ENCODE peak calls at places on chromosomes 2 and 18, in nine cellular contexts. E is CD8-positive, alpha-beta T cell; A is PC-3; K is hepatocyte; I is CD4-positive, CD25-positive, alpha-beta regulatory T cell; Y is adrenal gland; O is CD4-positive, alpha-beta T cell; F is H9; D is AG04450. V is an unnamed sample.

GRCh38 chr2:31205186-31205585 is 12.1 kb downstream of the CAPN14 start:
- DNase-seq in E (no peak), A (no peak), K (no peak), I (no peak), Y (no peak), O (no peak), F (no peak), D (no peak), V (no peak)

GRCh38 chr2:163800889-163801498 is 65.2 kb upstream of the FIGN start:
- DNase-seq in E (no peak), A (peak; percentile 21), K (peak; percentile 58), I (no peak), Y (no peak), O (no peak), F (no peak), D (peak; percentile 8), V (no peak)

GRCh38 chr2:8481463-8482009 is 200.3 kb upstream of the ID2 start:
- DNase-seq in E (peak; percentile 19), A (peak; percentile 16), K (no peak), I (no peak), Y (no peak), O (no peak), F (no peak), D (no peak), V (no peak)

GRCh38 chr2:166112193-166112605 is 15.6 kb downstream of the SCN1A start:
- DNase-seq in E (no peak), A (peak; percentile 76), K (no peak), I (no peak), Y (no peak), O (no peak), F (no peak), D (no peak), V (no peak)

GRCh38 chr2:15355386-15355785 is 205.7 kb downstream of the NBAS start:
- DNase-seq in E (no peak), A (no peak), K (no peak), I (no peak), Y (no peak), O (no peak), F (no peak), D (no peak), V (no peak)

GRCh38 chr2:213164263-213164662 is 12.9 kb upstream of the IKZF2 start:
- DNase-seq in E (no peak), A (no peak), K (no peak), I (no peak), Y (no peak), O (no peak), F (no peak), D (no peak), V (no peak)

GRCh38 chr2:173884403-173884802 is 80.8 kb downstream of the SP3 start:
- DNase-seq in E (peak; percentile 39), A (peak; percentile 78), K (peak; percentile 29), I (no peak), Y (peak; percentile 38), O (peak; percentile 26), F (peak; percentile 53), D (no peak), V (no peak)

GRCh38 chr2:25103287-25103871 is 61.5 kb downstream of the EFR3B start:
- DNase-seq in E (no peak), A (peak; percentile 94), K (peak; percentile 27), I (no peak), Y (peak; percentile 58), O (no peak), F (no peak), D (peak; percentile 52), V (no peak)

GRCh38 chr2:224565452-224566035 is 19.6 kb downstream of the CUL3 start:
- DNase-seq in E (no peak), A (peak; percentile 29), K (no peak), I (no peak), Y (no peak), O (no peak), F (no peak), D (no peak), V (no peak)

GRCh38 chr2:42464631-42465030 is 29.2 kb downstream of the KCNG3 start:
- DNase-seq in E (no peak), A (no peak), K (peak; percentile 40), I (no peak), Y (no peak), O (no peak), F (no peak), D (no peak), V (no peak)

DNA sequence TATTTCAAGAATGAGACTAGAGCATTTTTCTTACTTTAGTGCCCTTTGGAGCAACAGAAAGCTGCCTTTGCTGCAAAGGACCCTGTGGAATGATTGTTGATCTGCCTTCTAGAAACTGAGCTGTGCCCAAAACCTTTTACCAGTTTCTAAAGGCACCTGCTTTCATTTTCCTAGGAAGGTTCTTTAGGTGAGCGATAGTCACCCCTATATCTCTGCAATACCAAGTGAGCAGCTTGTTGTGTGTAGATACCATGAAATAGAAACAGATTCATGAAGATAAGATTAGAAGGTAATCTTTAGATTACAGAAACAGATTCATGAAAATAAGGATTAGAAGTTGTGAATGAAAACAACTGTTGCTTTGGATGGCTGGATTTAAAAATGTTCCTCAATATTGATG is 202.3 kb downstream of the PLCL1 start:
- DNase-seq in E (no peak), A (no peak), K (no peak), I (no peak), Y (no peak), O (no peak), F (no peak), D (no peak), V (no peak)
- H3K27ac ChIP-seq in E (no peak overlapping the region), A (no peak overlapping the region), K (no peak overlapping the region), I (peak overlapping the region; percentile 92), Y (no peak overlapping the region), O (no peak overlapping the region), F (no peak overlapping the region), D (no peak overlapping the region), V (no peak overlapping the region)

GRCh38 chr2:127951031-127951430 is 65.3 kb upstream of the AMMECR1L start:
- DNase-seq in E (no peak), A (peak; percentile 74), K (peak; percentile 38), I (no peak), Y (no peak), O (no peak), F (no peak), D (no peak), V (no peak)
- H3K27ac ChIP-seq in E (no peak overlapping the region), A (peak overlapping the region; percentile 13), K (peak overlapping the region; percentile 59), I (no peak overlapping the region), Y (no peak overlapping the region), O (no peak overlapping the region), F (no peak overlapping the region), D (no peak overlapping the region), V (no peak overlapping the region)

DNA sequence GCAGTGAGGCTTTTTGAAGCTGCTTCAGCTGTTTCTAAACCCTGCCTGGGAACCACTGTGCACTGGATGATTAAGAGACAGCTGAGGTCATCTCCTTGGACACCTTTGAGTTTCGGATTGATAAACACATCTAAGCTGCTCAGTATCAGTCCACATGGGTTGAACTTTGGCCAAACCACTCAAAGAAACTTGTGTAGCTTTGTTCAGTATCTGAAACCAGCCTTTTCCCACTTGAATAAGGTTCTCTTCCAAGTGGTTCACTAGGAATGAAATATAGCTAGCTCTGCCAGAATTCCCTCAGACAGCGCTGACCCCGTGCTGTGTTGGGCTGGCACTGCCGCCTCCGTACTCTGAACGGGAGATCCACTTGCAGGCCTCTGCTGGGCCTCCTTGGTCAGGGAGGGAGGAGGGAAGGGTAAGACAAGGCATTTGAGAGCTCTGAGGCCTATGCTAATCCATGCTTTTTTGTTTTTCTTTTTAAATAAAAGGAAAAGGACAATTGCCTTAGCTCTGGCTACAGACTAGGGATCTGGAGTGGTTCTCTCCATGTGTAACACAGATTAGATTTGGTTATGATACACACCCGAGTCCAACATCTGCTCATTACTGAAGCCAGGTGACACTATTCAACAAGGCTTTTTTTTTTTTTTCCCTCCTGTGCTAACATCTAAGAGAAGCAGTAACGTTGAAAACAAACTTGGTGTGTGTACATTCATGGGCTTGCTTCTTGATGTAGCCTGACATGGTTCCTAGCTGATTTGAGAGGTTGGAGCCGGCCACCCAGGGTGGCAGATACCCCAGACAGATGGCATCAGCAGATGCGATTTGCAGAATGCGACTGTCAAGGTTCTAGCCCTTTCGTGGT is 67.7 kb downstream of the NCK2 start:
- DNase-seq in E (no peak), A (no peak), K (peak; percentile 73), I (no peak), Y (peak; percentile 46), O (no peak), F (no peak), D (peak; percentile 64), V (peak; percentile 51)
- H3K27ac ChIP-seq in E (no peak overlapping the region), A (no peak overlapping the region), K (peak overlapping the region; percentile 91), I (peak overlapping the region; percentile 28), Y (peak overlapping the region; percentile 56), O (no peak overlapping the region), F (no peak overlapping the region), D (peak overlapping the region; percentile 49), V (no peak overlapping the region)

GRCh38 chr18:24018299-24018910 is 3.9 kb downstream of the TTC39C start:
- DNase-seq in E (no peak), A (no peak), K (no peak), I (no peak), Y (no peak), O (no peak), F (no peak), D (no peak), V (no peak)

GRCh38 chr18:24014986-24015896 is 687 bp downstream of the TTC39C start:
- DNase-seq in E (peak; percentile 53), A (peak; percentile 56), K (peak; percentile 74), I (peak; percentile 23), Y (peak; percentile 63), O (peak; percentile 44), F (peak; percentile 51), D (no peak), V (no peak)

GRCh38 chr18:24015897-24016631 is 1.5 kb downstream of the TTC39C start:
- DNase-seq in E (no peak), A (no peak), K (no peak), I (no peak), Y (no peak), O (no peak), F (no peak), D (no peak), V (no peak)

GRCh38 chr18:24014062-24014985 is at the start of gene TTC39C:
- DNase-seq in E (peak; percentile 83), A (peak; percentile 70), K (peak; percentile 82), I (peak; percentile 72), Y (peak; percentile 78), O (peak; percentile 82), F (peak; percentile 55), D (no peak), V (peak; percentile 25)

DNA sequence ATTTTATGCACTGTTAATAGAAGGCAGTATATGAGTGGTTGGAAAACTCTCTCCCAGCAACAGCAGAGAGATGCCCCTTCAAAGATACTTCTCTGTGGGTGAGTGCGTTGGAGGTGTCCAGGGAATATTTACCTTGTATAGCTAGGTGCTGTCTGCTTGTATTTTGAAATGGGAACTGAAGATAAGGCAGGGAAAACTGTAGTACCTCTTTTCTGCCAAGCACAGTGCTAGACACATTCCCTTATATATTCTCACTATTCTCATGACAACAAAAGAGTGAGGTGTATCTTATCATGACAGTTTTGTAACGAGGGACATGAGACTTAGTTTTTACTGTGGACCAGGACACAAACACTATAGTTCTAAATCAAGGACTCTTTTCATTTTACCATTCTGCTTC is 2.1 kb downstream of the TTC39C start:
- DNase-seq in E (no peak), A (peak; percentile 55), K (no peak), I (no peak), Y (no peak), O (no peak), F (no peak), D (no peak), V (no peak)
- H3K27ac ChIP-seq in E (no peak overlapping the region), A (no peak overlapping the region), K (no peak overlapping the region), I (peak overlapping the region; percentile 93), Y (no peak overlapping the region), O (peak overlapping the region; percentile 1), F (no peak overlapping the region), D (no peak overlapping the region), V (no peak overlapping the region)

GRCh38 chr18:8898990-8899389 is 193.6 kb downstream of the MTCL1 start:
- DNase-seq in E (no peak), A (no peak), K (no peak), I (no peak), Y (no peak), O (no peak), F (peak; percentile 36), D (no peak), V (no peak)
- H3K27ac ChIP-seq in E (no peak overlapping the region), A (no peak overlapping the region), K (no peak overlapping the region), I (no peak overlapping the region), Y (no peak overlapping the region), O (no peak overlapping the region), F (no peak overlapping the region), D (no peak overlapping the region), V (no peak overlapping the region)

V was measured in substantia nigra.